ENCODE peak calls at places on chromosome 16, in ten cellular contexts. One of them, this sample, is unnamed.

GRCh38 chr16:4437366-4437765 is 11.7 kb downstream of the DNAJA3 start:
- DNase-seq in sigmoid colon: no peak
- DNase-seq in stomach: no peak
- DNase-seq in suprapubic skin: no peak
- DNase-seq in transverse colon: no peak
- DNase-seq in H1: no peak
- DNase-seq in HL-60: no peak
- DNase-seq in HCT116: no peak
- DNase-seq in SK-N-MC: no peak
- DNase-seq in endothelial cell of umbilical vein: no peak
- DNase-seq in this sample: no peak

GRCh38 chr16:73047536-73048291 is at the start of gene ZFHX3:
- DNase-seq in suprapubic skin: peak; percentile 88
- DNase-seq in SK-N-MC: no peak
- DNase-seq in stomach: peak; percentile 79
- DNase-seq in H1: no peak
- DNase-seq in sigmoid colon: peak; percentile 90
- DNase-seq in transverse colon: peak; percentile 79
- DNase-seq in HL-60: peak; percentile 63
- DNase-seq in HCT116: no peak
- DNase-seq in endothelial cell of umbilical vein: peak; percentile 53
- DNase-seq in this sample: peak; percentile 78

GRCh38 chr16:79593074-79593531 is 7.4 kb downstream of the MAF start:
- DNase-seq in transverse colon: no peak
- DNase-seq in suprapubic skin: no peak
- DNase-seq in endothelial cell of umbilical vein: no peak
- DNase-seq in sigmoid colon: no peak
- DNase-seq in HL-60: no peak
- DNase-seq in stomach: no peak
- DNase-seq in HCT116: no peak
- DNase-seq in SK-N-MC: no peak
- DNase-seq in H1: no peak
- DNase-seq in this sample: no peak

GRCh38 chr16:64983983-64984382 is 137.9 kb downstream of the CDH11 start:
- DNase-seq in SK-N-MC: no peak
- DNase-seq in stomach: no peak
- DNase-seq in HL-60: peak; percentile 13
- DNase-seq in HCT116: no peak
- DNase-seq in endothelial cell of umbilical vein: peak; percentile 80
- DNase-seq in sigmoid colon: no peak
- DNase-seq in suprapubic skin: no peak
- DNase-seq in transverse colon: no peak
- DNase-seq in H1: peak; percentile 29
- DNase-seq in this sample: no peak

GRCh38 chr16:14473488-14473887 is 156.6 kb downstream of the PARN start:
- DNase-seq in HCT116: no peak
- DNase-seq in endothelial cell of umbilical vein: no peak
- DNase-seq in transverse colon: no peak
- DNase-seq in sigmoid colon: no peak
- DNase-seq in HL-60: no peak
- DNase-seq in stomach: no peak
- DNase-seq in H1: no peak
- DNase-seq in SK-N-MC: no peak
- DNase-seq in suprapubic skin: no peak
- DNase-seq in this sample: no peak

GRCh38 chr16:57946181-57946801 is 24.6 kb downstream of the CNGB1 start:
- DNase-seq in sigmoid colon: no peak
- DNase-seq in stomach: no peak
- DNase-seq in HL-60: no peak
- DNase-seq in transverse colon: no peak
- DNase-seq in suprapubic skin: no peak
- DNase-seq in HCT116: no peak
- DNase-seq in SK-N-MC: no peak
- DNase-seq in endothelial cell of umbilical vein: no peak
- DNase-seq in H1: no peak
- DNase-seq in this sample: no peak

GRCh38 chr16:14388243-14388642 is 241.8 kb downstream of the PARN start:
- DNase-seq in transverse colon: no peak
- DNase-seq in SK-N-MC: no peak
- DNase-seq in endothelial cell of umbilical vein: no peak
- DNase-seq in sigmoid colon: no peak
- DNase-seq in stomach: no peak
- DNase-seq in suprapubic skin: no peak
- DNase-seq in H1: no peak
- DNase-seq in HCT116: no peak
- DNase-seq in HL-60: no peak
- DNase-seq in this sample: no peak

GRCh38 chr16:69319381-69319780 is 8.2 kb downstream of the VPS4A start:
- DNase-seq in HL-60: no peak
- DNase-seq in SK-N-MC: no peak
- DNase-seq in suprapubic skin: no peak
- DNase-seq in sigmoid colon: peak; percentile 43
- DNase-seq in HCT116: no peak
- DNase-seq in transverse colon: no peak
- DNase-seq in H1: no peak
- DNase-seq in stomach: no peak
- DNase-seq in endothelial cell of umbilical vein: no peak
- DNase-seq in this sample: no peak

GRCh38 chr16:12573730-12574383 is 229.8 kb downstream of the CPPED1 start:
- DNase-seq in suprapubic skin: no peak
- DNase-seq in endothelial cell of umbilical vein: peak; percentile 79
- DNase-seq in sigmoid colon: peak; percentile 59
- DNase-seq in SK-N-MC: peak; percentile 3
- DNase-seq in transverse colon: peak; percentile 51
- DNase-seq in HL-60: peak; percentile 61
- DNase-seq in stomach: peak; percentile 79
- DNase-seq in HCT116: peak; percentile 52
- DNase-seq in H1: peak; percentile 47
- DNase-seq in this sample: peak; percentile 31

GRCh38 chr16:20803192-20803560 is 3.1 kb downstream of the ERI2 start:
- DNase-seq in sigmoid colon: no peak
- DNase-seq in transverse colon: no peak
- DNase-seq in suprapubic skin: no peak
- DNase-seq in stomach: no peak
- DNase-seq in HCT116: no peak
- DNase-seq in HL-60: no peak
- DNase-seq in H1: no peak
- DNase-seq in SK-N-MC: no peak
- DNase-seq in endothelial cell of umbilical vein: peak; percentile 15
- DNase-seq in this sample: no peak

GRCh38 chr16:10587622-10588021 is 7.2 kb upstream of the EMP2 start:
- DNase-seq in transverse colon: no peak
- DNase-seq in HL-60: no peak
- DNase-seq in suprapubic skin: no peak
- DNase-seq in sigmoid colon: no peak
- DNase-seq in HCT116: no peak
- DNase-seq in endothelial cell of umbilical vein: no peak
- DNase-seq in SK-N-MC: no peak
- DNase-seq in H1: no peak
- DNase-seq in stomach: no peak
- DNase-seq in this sample: no peak

GRCh38 chr16:79672524-79672923 is 72.0 kb upstream of the MAF start:
- DNase-seq in endothelial cell of umbilical vein: no peak
- DNase-seq in stomach: no peak
- DNase-seq in HL-60: no peak
- DNase-seq in H1: no peak
- DNase-seq in suprapubic skin: no peak
- DNase-seq in transverse colon: no peak
- DNase-seq in SK-N-MC: no peak
- DNase-seq in HCT116: no peak
- DNase-seq in sigmoid colon: no peak
- DNase-seq in this sample: no peak

GRCh38 chr16:29745126-29745852 is 501 bp downstream of the C16orf54 start:
- DNase-seq in HL-60: peak; percentile 92
- DNase-seq in stomach: no peak
- DNase-seq in SK-N-MC: no peak
- DNase-seq in sigmoid colon: no peak
- DNase-seq in endothelial cell of umbilical vein: no peak
- DNase-seq in H1: no peak
- DNase-seq in suprapubic skin: no peak
- DNase-seq in HCT116: no peak
- DNase-seq in transverse colon: peak; percentile 31
- DNase-seq in this sample: no peak

GRCh38 chr16:26981266-26981938 is 85.3 kb upstream of the C16orf82 start:
- DNase-seq in transverse colon: no peak
- DNase-seq in HL-60: no peak
- DNase-seq in sigmoid colon: no peak
- DNase-seq in SK-N-MC: no peak
- DNase-seq in HCT116: no peak
- DNase-seq in H1: no peak
- DNase-seq in endothelial cell of umbilical vein: no peak
- DNase-seq in stomach: no peak
- DNase-seq in suprapubic skin: no peak
- DNase-seq in this sample: no peak

GRCh38 chr16:26987631-26988030 is 79.1 kb upstream of the C16orf82 start:
- DNase-seq in HCT116: no peak
- DNase-seq in transverse colon: peak; percentile 7
- DNase-seq in sigmoid colon: no peak
- DNase-seq in HL-60: no peak
- DNase-seq in endothelial cell of umbilical vein: no peak
- DNase-seq in stomach: no peak
- DNase-seq in H1: no peak
- DNase-seq in SK-N-MC: no peak
- DNase-seq in suprapubic skin: peak; percentile 31
- DNase-seq in this sample: no peak

GRCh38 chr16:26982422-26982821 is 84.3 kb upstream of the C16orf82 start:
- DNase-seq in stomach: no peak
- DNase-seq in suprapubic skin: no peak
- DNase-seq in HL-60: no peak
- DNase-seq in H1: no peak
- DNase-seq in HCT116: no peak
- DNase-seq in endothelial cell of umbilical vein: no peak
- DNase-seq in transverse colon: no peak
- DNase-seq in SK-N-MC: no peak
- DNase-seq in sigmoid colon: no peak
- DNase-seq in this sample: no peak

GRCh38 chr16:26985100-26986065 is 81.3 kb upstream of the C16orf82 start:
- DNase-seq in HL-60: no peak
- DNase-seq in suprapubic skin: peak; percentile 28
- DNase-seq in endothelial cell of umbilical vein: no peak
- DNase-seq in stomach: no peak
- DNase-seq in SK-N-MC: no peak
- DNase-seq in transverse colon: no peak
- DNase-seq in H1: peak; percentile 13
- DNase-seq in sigmoid colon: no peak
- DNase-seq in HCT116: no peak
- DNase-seq in this sample: no peak

GRCh38 chr16:26983426-26983825 is 83.3 kb upstream of the C16orf82 start:
- DNase-seq in HL-60: no peak
- DNase-seq in sigmoid colon: no peak
- DNase-seq in transverse colon: no peak
- DNase-seq in HCT116: no peak
- DNase-seq in suprapubic skin: no peak
- DNase-seq in stomach: no peak
- DNase-seq in endothelial cell of umbilical vein: no peak
- DNase-seq in SK-N-MC: no peak
- DNase-seq in H1: no peak
- DNase-seq in this sample: no peak
- TF ChIP-seq POLR2AphosphoS5 in HL-60: no peak
- TF ChIP-seq POLR2AphosphoS5 in sigmoid colon: no peak
- TF ChIP-seq POLR2AphosphoS5 in transverse colon: no peak
- TF ChIP-seq POLR2AphosphoS5 in HCT116: no peak
- TF ChIP-seq POLR2AphosphoS5 in suprapubic skin: no peak
- TF ChIP-seq POLR2AphosphoS5 in stomach: no peak
- TF ChIP-seq POLR2AphosphoS5 in endothelial cell of umbilical vein: no peak
- TF ChIP-seq POLR2AphosphoS5 in SK-N-MC: no peak
- TF ChIP-seq POLR2AphosphoS5 in H1: no peak
- TF ChIP-seq POLR2AphosphoS5 in this sample: no peak

GRCh38 chr16:30787613-30788378 is 791 bp upstream of the ZNF629 start:
- DNase-seq in stomach: no peak
- DNase-seq in H1: no peak
- DNase-seq in SK-N-MC: no peak
- DNase-seq in HCT116: no peak
- DNase-seq in suprapubic skin: no peak
- DNase-seq in sigmoid colon: no peak
- DNase-seq in transverse colon: no peak
- DNase-seq in HL-60: no peak
- DNase-seq in endothelial cell of umbilical vein: peak; percentile 21
- DNase-seq in this sample: no peak
- TF ChIP-seq POLR2AphosphoS5 in stomach: no peak
- TF ChIP-seq POLR2AphosphoS5 in H1: no peak
- TF ChIP-seq POLR2AphosphoS5 in SK-N-MC: no peak
- TF ChIP-seq POLR2AphosphoS5 in HCT116: no peak
- TF ChIP-seq POLR2AphosphoS5 in suprapubic skin: no peak
- TF ChIP-seq POLR2AphosphoS5 in sigmoid colon: no peak
- TF ChIP-seq POLR2AphosphoS5 in transverse colon: no peak
- TF ChIP-seq POLR2AphosphoS5 in HL-60: no peak
- TF ChIP-seq POLR2AphosphoS5 in endothelial cell of umbilical vein: no peak
- TF ChIP-seq POLR2AphosphoS5 in this sample: no peak

GRCh38 chr16:17940584-17940983 is 396.0 kb downstream of the NPIPA8 start:
- DNase-seq in transverse colon: no peak
- DNase-seq in SK-N-MC: no peak
- DNase-seq in endothelial cell of umbilical vein: no peak
- DNase-seq in H1: no peak
- DNase-seq in HL-60: no peak
- DNase-seq in sigmoid colon: no peak
- DNase-seq in HCT116: no peak
- DNase-seq in stomach: no peak
- DNase-seq in suprapubic skin: no peak
- DNase-seq in this sample: no peak

GRCh38 chr16:17942067-17942466 is 394.5 kb downstream of the NPIPA8 start:
- DNase-seq in sigmoid colon: no peak
- DNase-seq in suprapubic skin: no peak
- DNase-seq in HCT116: no peak
- DNase-seq in HL-60: no peak
- DNase-seq in SK-N-MC: no peak
- DNase-seq in transverse colon: no peak
- DNase-seq in stomach: no peak
- DNase-seq in endothelial cell of umbilical vein: no peak
- DNase-seq in H1: no peak
- DNase-seq in this sample: no peak

GRCh38 chr16:17938546-17938945 is 398.0 kb downstream of the NPIPA8 start:
- DNase-seq in SK-N-MC: no peak
- DNase-seq in stomach: no peak
- DNase-seq in H1: no peak
- DNase-seq in HL-60: no peak
- DNase-seq in sigmoid colon: no peak
- DNase-seq in HCT116: no peak
- DNase-seq in endothelial cell of umbilical vein: no peak
- DNase-seq in suprapubic skin: no peak
- DNase-seq in transverse colon: no peak
- DNase-seq in this sample: no peak

GRCh38 chr16:17939052-17939673 is 397.4 kb downstream of the NPIPA8 start:
- DNase-seq in HL-60: no peak
- DNase-seq in endothelial cell of umbilical vein: no peak
- DNase-seq in suprapubic skin: no peak
- DNase-seq in stomach: no peak
- DNase-seq in transverse colon: no peak
- DNase-seq in H1: no peak
- DNase-seq in SK-N-MC: no peak
- DNase-seq in HCT116: no peak
- DNase-seq in sigmoid colon: no peak
- DNase-seq in this sample: no peak

GRCh38 chr16:17939723-17940122 is 396.8 kb downstream of the NPIPA8 start:
- DNase-seq in endothelial cell of umbilical vein: no peak
- DNase-seq in HCT116: no peak
- DNase-seq in suprapubic skin: no peak
- DNase-seq in transverse colon: no peak
- DNase-seq in H1: no peak
- DNase-seq in sigmoid colon: no peak
- DNase-seq in stomach: no peak
- DNase-seq in SK-N-MC: no peak
- DNase-seq in HL-60: no peak
- DNase-seq in this sample: no peak
- TF ChIP-seq POLR2AphosphoS5 in endothelial cell of umbilical vein: no peak
- TF ChIP-seq POLR2AphosphoS5 in HCT116: no peak
- TF ChIP-seq POLR2AphosphoS5 in suprapubic skin: no peak
- TF ChIP-seq POLR2AphosphoS5 in transverse colon: no peak
- TF ChIP-seq POLR2AphosphoS5 in H1: no peak
- TF ChIP-seq POLR2AphosphoS5 in sigmoid colon: no peak
- TF ChIP-seq POLR2AphosphoS5 in stomach: no peak
- TF ChIP-seq POLR2AphosphoS5 in SK-N-MC: no peak
- TF ChIP-seq POLR2AphosphoS5 in HL-60: no peak
- TF ChIP-seq POLR2AphosphoS5 in this sample: no peak

GRCh38 chr16:84414789-84415326 is 46.5 kb downstream of the ATP2C2 start:
- DNase-seq in transverse colon: no peak
- DNase-seq in SK-N-MC: no peak
- DNase-seq in stomach: no peak
- DNase-seq in endothelial cell of umbilical vein: no peak
- DNase-seq in HL-60: no peak
- DNase-seq in sigmoid colon: no peak
- DNase-seq in suprapubic skin: no peak
- DNase-seq in H1: no peak
- DNase-seq in HCT116: no peak
- DNase-seq in this sample: no peak
- TF ChIP-seq POLR2AphosphoS5 in transverse colon: no peak
- TF ChIP-seq POLR2AphosphoS5 in SK-N-MC: no peak
- TF ChIP-seq POLR2AphosphoS5 in stomach: no peak
- TF ChIP-seq POLR2AphosphoS5 in endothelial cell of umbilical vein: no peak
- TF ChIP-seq POLR2AphosphoS5 in HL-60: no peak
- TF ChIP-seq POLR2AphosphoS5 in sigmoid colon: no peak
- TF ChIP-seq POLR2AphosphoS5 in suprapubic skin: no peak
- TF ChIP-seq POLR2AphosphoS5 in H1: no peak
- TF ChIP-seq POLR2AphosphoS5 in HCT116: no peak
- TF ChIP-seq POLR2AphosphoS5 in this sample: no peak